ENCODE peak calls at places on chromosomes 13 and 19, in six cellular contexts. Z, K, A, O, B and M are unnamed samples. For H3K27me3, the result is how much of the 10 kb centered on the place peaks cover.

GRCh38 chr19:10727599-10728250 is 9.8 kb downstream of the DNM2 start:
- DNase-seq in Z (no peak), K (no peak), A (no peak), O (no peak), B (no peak), M (no peak)

GRCh38 chr13:96346846-96347367 is 257.0 kb downstream of the HS6ST3 start:
- DNase-seq in Z (no peak), K (no peak), A (no peak), O (no peak), B (no peak), M (no peak)

GRCh38 chr13:109974354-109974753 is 188.0 kb upstream of the IRS2 start:
- DNase-seq in Z (no peak), K (no peak), A (no peak), O (peak), B (no peak), M (no peak)

GRCh38 chr19:41193420-41194156 is 569 bp downstream of the CYP2S1 start:
- DNase-seq in Z (no peak), K (no peak), A (no peak), O (no peak), B (no peak), M (no peak)

GRCh38 chr13:97727991-97728390 is 225.5 kb upstream of the IPO5 start:
- DNase-seq in Z (no peak), K (no peak), A (no peak), O (no peak), B (no peak), M (no peak)

GRCh38 chr19:55519461-55520311 is 17.2 kb downstream of the SBK2 start:
- DNase-seq in Z (no peak), K (no peak), A (no peak), O (peak), B (no peak), M (no peak)

GRCh38 chr19:21604351-21604926 is 99.0 kb downstream of the ZNF429 start:
- DNase-seq in Z (no peak), K (no peak), A (no peak), O (peak), B (no peak), M (no peak)

GRCh38 chr13:91381371-91381770 is 17.1 kb upstream of the GPC5 start:
- DNase-seq in Z (no peak), K (no peak), A (no peak), O (peak), B (no peak), M (no peak)

GRCh38 chr13:109989155-109989554 is 202.8 kb upstream of the IRS2 start:
- DNase-seq in Z (no peak), K (no peak), A (no peak), O (peak), B (no peak), M (no peak)

GRCh38 chr13:49859568-49859967 is 67.1 kb upstream of the KPNA3 start:
- DNase-seq in Z (peak), K (no peak), A (no peak), O (peak), B (no peak), M (no peak)

GRCh38 chr19:5790573-5791520 is at the start of gene DUS3L:
- DNase-seq in Z (peak), K (peak), A (peak), O (peak), B (peak), M (peak)

GRCh38 chr19:43552198-43552450 is 19.1 kb downstream of the ZNF575 start:
- DNase-seq in Z (no peak), K (no peak), A (no peak), O (no peak), B (no peak), M (no peak)

GRCh38 chr19:4512070-4512469 is 6.2 kb downstream of the PLIN4 start:
- DNase-seq in Z (no peak), K (no peak), A (no peak), O (no peak), B (no peak), M (no peak)

GRCh38 chr19:10333758-10334339 is 520 bp upstream of the RAVER1 start:
- DNase-seq in Z (no peak), K (no peak), A (no peak), O (no peak), B (no peak), M (no peak)

GRCh38 chr13:23623394-23623793 is 53.2 kb downstream of the TNFRSF19 start:
- DNase-seq in Z (no peak), K (no peak), A (no peak), O (no peak), B (no peak), M (no peak)

GRCh38 chr19:14674764-14675163 is at the start of gene ADGRE3:
- DNase-seq in Z (no peak), K (no peak), A (no peak), O (no peak), B (no peak), M (no peak)

GRCh38 chr13:28574617-28575142 is 79.8 kb upstream of the FLT1 start:
- DNase-seq in Z (peak), K (no peak), A (no peak), O (peak), B (no peak), M (peak)

GRCh38 chr13:86020350-86021002 is 221.3 kb upstream of the SLITRK6 start:
- DNase-seq in Z (no peak), K (no peak), A (no peak), O (peak), B (no peak), M (no peak)

GRCh38 chr13:30375436-30375835 is 46.9 kb upstream of the UBE2L5 start:
- DNase-seq in Z (no peak), K (no peak), A (no peak), O (no peak), B (no peak), M (no peak)

GRCh38 chr19:45643024-45643926 is 4.1 kb upstream of the EML2 start:
- DNase-seq in Z (peak), K (peak), A (peak), O (peak), B (peak), M (peak)

GRCh38 chr13:59587971-59588716 is 575.6 kb downstream of the DIAPH3 start:
- DNase-seq in Z (no peak), K (no peak), A (no peak), O (no peak), B (no peak), M (no peak)

GRCh38 chr19:22606954-22607652 is 27.0 kb upstream of the ZNF492 start:
- DNase-seq in Z (no peak), K (no peak), A (no peak), O (no peak), B (no peak), M (no peak)

GRCh38 chr13:113828282-113828825 is 35.5 kb downstream of the GAS6 start:
- DNase-seq in Z (no peak), K (no peak), A (no peak), O (no peak), B (no peak), M (no peak)

GRCh38 chr13:101654916-101655315 is 202.4 kb downstream of the ITGBL1 start:
- DNase-seq in Z (no peak), K (no peak), A (no peak), O (peak), B (no peak), M (no peak)

GRCh38 chr13:92657565-92657964 is 569.0 kb upstream of the GPC6 start:
- DNase-seq in Z (no peak), K (no peak), A (no peak), O (peak), B (no peak), M (no peak)

GRCh38 chr13:54742984-54743383 is 1714.4 kb downstream of the OLFM4 start:
- DNase-seq in Z (no peak), K (no peak), A (no peak), O (no peak), B (no peak), M (no peak)

GRCh38 chr19:10431254-10431942 is 11.1 kb downstream of the PDE4A start:
- DNase-seq in Z (no peak), K (no peak), A (peak), O (no peak), B (peak), M (no peak)

GRCh38 chr19:46716013-46716671 is 772 bp downstream of the PRKD2 start:
- DNase-seq in Z (no peak), K (no peak), A (peak), O (no peak), B (no peak), M (no peak)
- TF ChIP-seq CTCF in Z (no peak), K (no peak), A (no peak), O (no peak), B (peak), M (no peak)

DNA sequence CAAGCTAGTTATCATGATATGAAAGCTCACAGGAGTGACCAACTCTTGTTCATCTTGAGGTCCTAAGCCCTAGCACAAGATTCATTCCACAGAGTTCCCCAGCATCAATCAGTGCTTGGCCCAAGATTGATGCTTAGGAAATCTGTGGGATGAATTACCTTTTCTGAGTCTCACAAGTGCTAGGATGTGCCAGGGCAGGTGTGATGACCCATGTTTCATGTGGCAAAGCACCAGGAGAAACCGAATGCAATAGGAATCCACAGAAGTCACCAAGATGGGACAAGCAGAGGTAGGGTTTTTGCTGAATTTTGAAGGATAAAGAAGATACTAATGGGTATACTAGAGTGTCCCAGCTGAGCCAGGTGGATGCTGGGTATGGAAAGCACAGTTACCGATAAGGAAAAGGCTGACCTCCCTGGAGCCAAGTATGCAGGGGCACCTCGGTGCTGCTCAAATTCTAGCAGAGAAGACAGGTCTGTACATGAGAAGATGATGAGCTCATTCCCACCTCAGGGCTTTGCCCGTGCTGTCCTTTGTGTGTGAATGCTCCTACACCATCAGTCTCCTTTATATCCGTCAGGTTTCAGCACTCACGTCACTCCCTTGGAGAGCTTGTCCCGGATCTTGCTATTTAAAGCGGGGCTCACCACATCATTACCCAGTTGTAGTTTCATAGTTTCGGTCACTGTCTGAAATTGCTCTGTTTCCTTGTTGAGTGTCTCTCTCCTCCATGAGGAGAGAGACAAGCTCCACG is 168.9 kb upstream of the TSC22D1 start:
- DNase-seq in Z (no peak), K (no peak), A (no peak), O (no peak), B (no peak), M (no peak)
- H3K27ac ChIP-seq in Z (no peak), K (no peak), A (no peak), O (no peak), B (no peak), M (no peak)

GRCh38 chr19:34084396-34085145 is 87.7 kb upstream of the LSM14A start:
- DNase-seq in Z (no peak), K (no peak), A (no peak), O (no peak), B (no peak), M (no peak)
- H3K27me3 ChIP-seq in Z (under half), K (under half), A (under half), O (under half), B (under half), M (under half)

DNA sequence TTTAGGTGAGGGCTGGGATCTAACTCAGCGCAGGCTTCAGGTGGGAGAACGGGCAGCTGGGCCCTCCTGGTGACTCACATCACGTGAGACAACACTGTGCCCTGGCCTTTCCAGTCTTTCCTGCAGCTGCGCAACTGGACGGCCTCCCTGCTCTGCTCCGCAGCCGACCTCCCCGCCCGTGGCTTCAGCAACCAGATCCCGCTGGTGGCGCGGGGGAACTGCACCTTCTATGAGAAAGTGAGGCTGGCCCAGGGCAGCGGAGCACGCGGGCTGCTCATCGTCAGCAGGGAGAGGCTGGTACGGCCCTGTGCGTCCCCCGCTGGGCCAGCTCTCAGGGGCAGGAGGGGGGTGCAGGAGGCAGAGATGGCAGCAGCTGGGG is 8.8 kb downstream of the SPPL2B start:
- DNase-seq in Z (no peak), K (no peak), A (no peak), O (peak), B (peak), M (no peak)
- TF ChIP-seq CTCF in Z (no peak), K (no peak), A (no peak), O (no peak), B (no peak), M (no peak)

GRCh38 chr19:48961051-48961649 is 4.0 kb upstream of the FTL start:
- DNase-seq in Z (no peak), K (no peak), A (no peak), O (no peak), B (no peak), M (no peak)
- H3K27ac ChIP-seq in Z (peak), K (no peak), A (peak), O (no peak), B (no peak), M (no peak)

GRCh38 chr19:917323-918151 is at the start of gene KISS1R:
- DNase-seq in Z (no peak), K (no peak), A (no peak), O (no peak), B (no peak), M (no peak)
- H3K27me3 ChIP-seq in Z (under half), K (half or more), A (under half), O (under half), B (under half), M (half or more)

GRCh38 chr13:111472083-111472482 is 151.6 kb downstream of the TEX29 start:
- DNase-seq in Z (no peak), K (no peak), A (peak), O (no peak), B (no peak), M (no peak)

GRCh38 chr13:111475488-111475887 is 155.0 kb downstream of the TEX29 start:
- DNase-seq in Z (no peak), K (no peak), A (no peak), O (no peak), B (no peak), M (no peak)

GRCh38 chr13:111472559-111473460 is 152.4 kb downstream of the TEX29 start:
- DNase-seq in Z (no peak), K (no peak), A (peak), O (no peak), B (no peak), M (no peak)

GRCh38 chr13:111476197-111476596 is 155.8 kb downstream of the TEX29 start:
- DNase-seq in Z (no peak), K (no peak), A (no peak), O (no peak), B (no peak), M (no peak)

DNA sequence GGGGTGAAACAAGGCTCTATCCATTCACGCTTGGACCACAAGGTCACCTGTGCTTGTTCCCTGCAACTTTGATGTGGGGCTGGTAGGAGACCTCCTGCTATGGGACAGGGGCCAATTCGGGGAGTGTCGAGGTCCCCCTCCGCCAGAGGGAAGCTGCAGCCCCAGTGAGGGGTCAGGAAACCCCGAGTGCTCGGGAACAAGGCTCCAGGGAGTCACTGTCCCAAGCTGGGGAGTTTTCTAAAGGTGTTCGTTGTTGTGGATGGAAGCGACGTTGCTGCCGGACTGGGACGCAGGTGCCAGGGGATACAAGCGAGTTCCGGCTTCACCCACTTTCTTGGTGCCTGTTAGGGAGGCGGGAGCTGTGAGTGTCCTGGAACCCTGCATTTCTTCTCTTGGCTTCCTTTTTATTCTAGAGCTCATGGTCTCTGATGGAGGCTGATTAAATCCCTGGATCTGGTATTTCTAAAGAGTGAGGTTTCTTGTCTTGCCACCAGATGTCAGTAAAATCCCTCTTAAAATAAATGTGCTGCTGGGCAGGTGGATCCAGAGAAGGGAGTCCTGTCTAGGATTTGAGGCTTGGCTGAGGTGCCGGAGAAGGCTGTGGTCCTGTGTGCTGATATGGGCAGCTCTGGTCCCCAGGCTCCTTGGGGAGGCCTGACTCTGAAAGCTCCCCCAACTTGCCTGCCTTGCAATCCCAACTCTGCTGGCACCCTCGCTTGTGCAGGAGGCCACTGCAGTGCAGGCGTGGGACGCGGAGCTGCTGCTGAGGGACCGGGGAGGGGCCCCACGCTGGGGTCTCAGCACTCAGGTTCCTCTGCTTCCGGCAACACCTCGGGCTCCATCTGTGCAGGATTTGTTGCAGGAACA is 153.9 kb downstream of the TEX29 start:
- DNase-seq in Z (peak), K (no peak), A (no peak), O (peak), B (no peak), M (no peak)
- TF ChIP-seq CTCF in Z (peak), K (peak), A (peak), O (peak), B (peak), M (peak)